ENCODE peak calls at places on chromosomes 13 and 19, in eight cellular contexts. F is left ventricle myocardium inferior; Z is kidney; E is T-helper 1 cell; L is effector memory CD4-positive, alpha-beta T cell; T is aorta; N is GM12891; Y is T-helper 2 cell. G is an unnamed sample.

GRCh38 chr19:6717036-6717435 is 3.4 kb downstream of the C3 start:
- DNase-seq in F (no peak), Z (peak), E (no peak), L (no peak), T (no peak), N (no peak), Y (no peak), G (peak)

GRCh38 chr13:31485651-31486051 is 253.7 kb upstream of the RXFP2 start:
- DNase-seq in F (no peak), Z (no peak), E (no peak), L (no peak), T (no peak), N (no peak), Y (no peak), G (no peak)

GRCh38 chr13:37127706-37128241 is 22.3 kb upstream of the CSNK1A1L start:
- DNase-seq in F (no peak), Z (no peak), E (no peak), L (no peak), T (peak), N (no peak), Y (no peak), G (no peak)

GRCh38 chr19:9836021-9836420 is 903 bp downstream of the PIN1 start:
- DNase-seq in F (no peak), Z (no peak), E (no peak), L (no peak), T (no peak), N (no peak), Y (no peak), G (no peak)

GRCh38 chr13:113863511-113864302 is at the start of gene GAS6:
- DNase-seq in F (peak), Z (peak), E (no peak), L (no peak), T (no peak), N (peak), Y (no peak), G (peak)

GRCh38 chr19:18675779-18676178 is 7.7 kb upstream of the CRTC1 start:
- DNase-seq in F (no peak), Z (no peak), E (no peak), L (no peak), T (no peak), N (no peak), Y (no peak), G (no peak)

GRCh38 chr13:34216251-34216650 is 398.3 kb downstream of the RFC3 start:
- DNase-seq in F (no peak), Z (no peak), E (no peak), L (no peak), T (no peak), N (no peak), Y (no peak), G (no peak)

GRCh38 chr19:17829855-17830566 is 8.7 kb upstream of the INSL3 start:
- DNase-seq in F (no peak), Z (peak), E (no peak), L (no peak), T (no peak), N (no peak), Y (no peak), G (no peak)

GRCh38 chr19:17779281-17779930 is 15.5 kb upstream of the B3GNT3 start:
- DNase-seq in F (no peak), Z (no peak), E (no peak), L (no peak), T (peak), N (no peak), Y (no peak), G (no peak)

GRCh38 chr13:111664060-111664459 is 343.6 kb downstream of the TEX29 start:
- DNase-seq in F (no peak), Z (peak), E (no peak), L (no peak), T (no peak), N (no peak), Y (no peak), G (peak)

GRCh38 chr19:57434386-57435061 is 601 bp upstream of the ZNF749 start:
- DNase-seq in F (no peak), Z (no peak), E (no peak), L (no peak), T (no peak), N (no peak), Y (no peak), G (no peak)

GRCh38 chr13:79692846-79693245 is 211.9 kb downstream of the NDFIP2 start:
- DNase-seq in F (no peak), Z (no peak), E (no peak), L (no peak), T (no peak), N (no peak), Y (no peak), G (no peak)

GRCh38 chr13:97235549-97236206 is 13.5 kb downstream of the MBNL2 start:
- DNase-seq in F (no peak), Z (no peak), E (no peak), L (no peak), T (no peak), N (no peak), Y (no peak), G (no peak)

GRCh38 chr13:23701191-23701590 is 131.0 kb downstream of the TNFRSF19 start:
- DNase-seq in F (no peak), Z (no peak), E (no peak), L (no peak), T (no peak), N (no peak), Y (no peak), G (no peak)

GRCh38 chr19:2867025-2867991 is at the start of gene ZNF556:
- DNase-seq in F (no peak), Z (peak), E (no peak), L (no peak), T (no peak), N (no peak), Y (no peak), G (no peak)

GRCh38 chr13:30718661-30719520 is 16.5 kb upstream of the ALOX5AP start:
- DNase-seq in F (no peak), Z (no peak), E (no peak), L (no peak), T (no peak), N (no peak), Y (no peak), G (no peak)

GRCh38 chr13:30615851-30616311 is 1.8 kb upstream of the USPL1 start:
- DNase-seq in F (no peak), Z (no peak), E (no peak), L (no peak), T (no peak), N (no peak), Y (no peak), G (no peak)

GRCh38 chr19:45168767-45169351 is 8.1 kb upstream of the NKPD1 start:
- DNase-seq in F (peak), Z (no peak), E (no peak), L (no peak), T (no peak), N (no peak), Y (no peak), G (no peak)

GRCh38 chr19:7850429-7850819 is 20.4 kb downstream of the EVI5L start:
- DNase-seq in F (no peak), Z (peak), E (no peak), L (no peak), T (no peak), N (no peak), Y (no peak), G (no peak)

GRCh38 chr19:18002347-18002850 is 5.6 kb upstream of the ARRDC2 start:
- DNase-seq in F (peak), Z (no peak), E (no peak), L (no peak), T (peak), N (no peak), Y (no peak), G (peak)

GRCh38 chr13:114119196-114119595 is 13.2 kb downstream of the RASA3 start:
- DNase-seq in F (no peak), Z (peak), E (no peak), L (no peak), T (peak), N (no peak), Y (no peak), G (no peak)

GRCh38 chr13:93882086-93882651 is 597.3 kb downstream of the DCT start:
- DNase-seq in F (no peak), Z (no peak), E (no peak), L (no peak), T (no peak), N (no peak), Y (no peak), G (peak)

GRCh38 chr19:1175020-1175419 is 952 bp upstream of the SBNO2 start:
- DNase-seq in F (no peak), Z (peak), E (no peak), L (no peak), T (no peak), N (no peak), Y (no peak), G (no peak)

GRCh38 chr19:19120308-19121156 is 17.7 kb downstream of the TMEM161A start:
- DNase-seq in F (no peak), Z (peak), E (no peak), L (no peak), T (peak), N (no peak), Y (no peak), G (peak)

GRCh38 chr13:68350554-68350953 is 1120.4 kb upstream of the PCDH9 start:
- DNase-seq in F (no peak), Z (no peak), E (no peak), L (no peak), T (no peak), N (no peak), Y (no peak), G (no peak)

GRCh38 chr13:112685856-112686255 is 4.0 kb upstream of the ATP11A start:
- DNase-seq in F (no peak), Z (peak), E (no peak), L (no peak), T (no peak), N (no peak), Y (no peak), G (no peak)

GRCh38 chr19:39327990-39328705 is 7.5 kb upstream of the LRFN1 start:
- DNase-seq in F (peak), Z (peak), E (peak), L (peak), T (peak), N (no peak), Y (peak), G (peak)

GRCh38 chr13:104389722-104390121 is 1323.5 kb upstream of the SLC10A2 start:
- DNase-seq in F (no peak), Z (no peak), E (no peak), L (no peak), T (no peak), N (no peak), Y (no peak), G (no peak)

GRCh38 chr13:51998723-51999471 is 12.4 kb downstream of the ATP7B start:
- DNase-seq in F (no peak), Z (no peak), E (no peak), L (no peak), T (no peak), N (no peak), Y (no peak), G (no peak)

GRCh38 chr19:35404879-35405622 is 34.2 kb downstream of the GPR42 start:
- DNase-seq in F (no peak), Z (no peak), E (no peak), L (no peak), T (no peak), N (peak), Y (no peak), G (peak)

GRCh38 chr13:65679240-65679639 is 1550.9 kb downstream of the PCDH9 start:
- DNase-seq in F (no peak), Z (no peak), E (no peak), L (no peak), T (no peak), N (no peak), Y (no peak), G (no peak)

GRCh38 chr13:112453207-112453829 is 77.2 kb downstream of the SPACA7 start:
- DNase-seq in F (no peak), Z (no peak), E (no peak), L (no peak), T (no peak), N (no peak), Y (no peak), G (peak)

G was measured in posterior vena cava.